ENCODE peak calls at places on chromosomes 16 and 17, in five cellular contexts. R, T, B, O and U are unnamed samples.
A peak's percentile ranks its signal among the peaks of the same experiment; 100 is the strongest.

GRCh38 chr17:59377410-59377809 is 46.0 kb downstream of the YPEL2 start:
- DNase-seq in R (no peak), T (no peak), B (peak; percentile 62), O (peak; percentile 76), U (no peak)

GRCh38 chr17:81967533-81968395 is 6.8 kb upstream of the NOTUM start:
- DNase-seq in R (peak; percentile 79), T (no peak), B (peak; percentile 36), O (peak; percentile 81), U (no peak)

GRCh38 chr17:9237661-9238301 is 216.5 kb downstream of the NTN1 start:
- DNase-seq in R (no peak), T (no peak), B (no peak), O (no peak), U (no peak)

GRCh38 chr16:2716948-2717347 is 3.1 kb downstream of the PRSS27 start:
- DNase-seq in R (no peak), T (no peak), B (no peak), O (no peak), U (no peak)

GRCh38 chr17:20073056-20073979 is 64.2 kb downstream of the SPECC1 start:
- DNase-seq in R (peak; percentile 65), T (peak; percentile 40), B (peak; percentile 42), O (peak; percentile 51), U (no peak)

GRCh38 chr17:16929757-16930520 is 42.0 kb downstream of the TNFRSF13B start:
- DNase-seq in R (no peak), T (no peak), B (no peak), O (no peak), U (no peak)

GRCh38 chr17:44220211-44221071 is 966 bp upstream of the UBTF start:
- DNase-seq in R (peak; percentile 43), T (no peak), B (no peak), O (peak; percentile 41), U (no peak)

GRCh38 chr16:48914070-48914469 is 304.1 kb upstream of the N4BP1 start:
- DNase-seq in R (no peak), T (no peak), B (no peak), O (no peak), U (no peak)

GRCh38 chr17:79631640-79632431 is 21.0 kb upstream of the RBFOX3 start:
- DNase-seq in R (peak; percentile 1), T (no peak), B (no peak), O (no peak), U (no peak)

GRCh38 chr16:64455275-64455674 is 666.6 kb downstream of the CDH11 start:
- DNase-seq in R (no peak), T (no peak), B (peak; percentile 29), O (peak; percentile 54), U (no peak)

DNA sequence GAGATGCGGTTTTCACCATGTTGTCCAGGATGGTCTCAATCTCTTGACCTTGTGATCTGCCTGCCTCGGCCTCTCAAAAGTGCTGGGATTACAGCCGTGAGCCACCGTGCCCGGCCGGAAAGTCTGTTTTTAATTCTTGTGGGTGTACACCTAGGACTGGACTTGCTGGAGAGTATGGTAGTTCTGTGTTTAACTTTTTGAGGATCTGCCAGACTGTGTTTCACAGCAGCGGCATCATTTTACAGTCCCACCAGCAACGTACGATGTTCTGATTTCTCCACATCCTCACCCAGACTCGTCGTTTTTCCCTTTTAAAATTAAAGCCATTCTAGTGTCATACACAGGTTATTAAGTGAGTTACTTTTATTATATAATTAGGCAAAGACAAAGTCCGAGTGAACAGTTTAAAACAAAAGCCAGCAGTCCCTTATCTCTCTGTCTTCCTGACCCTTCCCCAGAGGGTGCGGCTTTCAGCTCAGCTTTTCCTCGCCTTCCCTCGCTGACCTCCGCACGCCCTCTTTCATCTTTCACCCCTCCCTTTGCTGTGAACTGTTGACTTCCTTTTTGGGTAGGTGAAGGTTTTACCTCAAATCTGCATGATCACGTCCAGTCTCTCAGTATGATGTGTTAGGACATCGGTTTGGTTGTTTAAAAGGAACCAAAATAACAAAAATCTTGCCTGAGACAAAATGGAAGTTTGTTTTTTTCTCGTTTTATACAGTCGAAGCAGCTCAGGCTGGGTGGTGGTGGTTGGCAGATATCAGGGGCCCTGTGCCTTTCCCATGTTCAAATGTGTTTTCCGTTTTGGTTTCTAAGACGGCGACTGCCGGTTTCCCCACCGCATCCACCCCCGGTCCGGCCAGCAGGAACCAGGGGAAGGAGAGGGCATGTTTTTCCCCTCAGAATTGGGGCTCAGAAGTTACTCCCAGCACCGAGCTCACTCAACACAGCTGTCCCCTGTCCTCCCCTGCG is 18.0 kb downstream of the FAM234A start:
- DNase-seq in R (no peak), T (no peak), B (no peak), O (no peak), U (no peak)
- H3K4me3 ChIP-seq in R (no peak overlapping the region), T (no peak overlapping the region), B (no peak overlapping the region), O (no peak overlapping the region), U (no peak overlapping the region)

GRCh38 chr16:65684230-65684629 is 562.4 kb upstream of the CDH11 start:
- DNase-seq in R (no peak), T (no peak), B (no peak), O (no peak), U (no peak)
- TF ChIP-seq CTCF in R (no peak), T (peak; percentile 14), B (peak; percentile 19), O (peak; percentile 30), U (peak; percentile 13)

GRCh38 chr17:7972131-7972785 is 30.2 kb upstream of the GUCY2D start:
- DNase-seq in R (no peak), T (no peak), B (no peak), O (peak; percentile 9), U (no peak)
- H3K4me3 ChIP-seq in R (no peak overlapping the region), T (no peak overlapping the region), B (no peak overlapping the region), O (no peak overlapping the region), U (no peak overlapping the region)

GRCh38 chr16:51640196-51640595 is 489.1 kb upstream of the SALL1 start:
- DNase-seq in R (no peak), T (no peak), B (no peak), O (no peak), U (no peak)
- TF ChIP-seq CTCF in R (no peak), T (no peak), B (no peak), O (no peak), U (no peak)

GRCh38 chr17:40629850-40630249 is 17.8 kb downstream of the SMARCE1 start:
- DNase-seq in R (no peak), T (no peak), B (no peak), O (no peak), U (no peak)
- H3K4me3 ChIP-seq in R (no peak overlapping the region), T (no peak overlapping the region), B (no peak overlapping the region), O (no peak overlapping the region), U (no peak overlapping the region)